ENCODE peak calls at places on chromosomes 7 and 10, in four cellular contexts. N, J, V and A are unnamed samples.

GRCh38 chr7:103073989-103074518 is 542 bp downstream of the FBXL13 start:
- DNase-seq in N (no peak), J (no peak), V (peak; percentile 35), A (no peak)

GRCh38 chr10:85535926-85536325 is 830.7 kb downstream of the GRID1 start:
- DNase-seq in N (no peak), J (no peak), V (no peak), A (no peak)

GRCh38 chr7:50782376-50783208 is at the start of gene GRB10:
- DNase-seq in N (no peak), J (peak; percentile 20), V (no peak), A (peak; percentile 39)

GRCh38 chr7:154532771-154533170 is 470.2 kb downstream of the PAXIP1 start:
- DNase-seq in N (no peak), J (no peak), V (no peak), A (no peak)

GRCh38 chr10:1854271-1854670 is 116.9 kb upstream of the ADARB2 start:
- DNase-seq in N (no peak), J (no peak), V (no peak), A (no peak)

GRCh38 chr7:106858618-106859532 is 6.2 kb upstream of the PIK3CG start:
- DNase-seq in N (no peak), J (no peak), V (peak; percentile 57), A (no peak)

GRCh38 chr7:77702451-77703219 is 6.4 kb downstream of the RSBN1L start:
- DNase-seq in N (no peak), J (no peak), V (no peak), A (no peak)

GRCh38 chr10:2839081-2839725 is 228.1 kb upstream of the PFKP start:
- DNase-seq in N (no peak), J (peak; percentile 6), V (peak; percentile 42), A (peak; percentile 2)

GRCh38 chr10:12097791-12098190 is 29.0 kb downstream of the DHTKD1 start:
- DNase-seq in N (no peak), J (peak; percentile 11), V (no peak), A (peak; percentile 56)

GRCh38 chr7:147556317-147556716 is 1034.2 kb upstream of the C7orf33 start:
- DNase-seq in N (no peak), J (no peak), V (no peak), A (no peak)

GRCh38 chr10:21758671-21759070 is 224.6 kb downstream of the MLLT10 start:
- DNase-seq in N (no peak), J (no peak), V (no peak), A (no peak)

GRCh38 chr10:86900955-86901354 is 56.5 kb downstream of the MMRN2 start:
- DNase-seq in N (no peak), J (peak; percentile 83), V (peak; percentile 62), A (peak; percentile 82)

GRCh38 chr10:46050956-46051355 is 4.9 kb upstream of the MSMB start:
- DNase-seq in N (no peak), J (no peak), V (no peak), A (no peak)

GRCh38 chr10:64396105-64396504 is 874.9 kb downstream of the REEP3 start:
- DNase-seq in N (peak; percentile 40), J (peak; percentile 55), V (no peak), A (peak; percentile 39)

GRCh38 chr7:101507791-101508252 is 121.3 kb downstream of the MYL10 start:
- DNase-seq in N (peak; percentile 13), J (peak; percentile 42), V (no peak), A (peak; percentile 37)

GRCh38 chr10:97025613-97026242 is 160.0 kb downstream of the SLIT1 start:
- DNase-seq in N (no peak), J (peak; percentile 40), V (peak; percentile 61), A (peak; percentile 75)

GRCh38 chr7:80145780-80146422 is 11.3 kb downstream of the GNAI1 start:
- DNase-seq in N (peak; percentile 72), J (peak; percentile 93), V (no peak), A (peak; percentile 97)

GRCh38 chr10:63711866-63712716 is 190.9 kb downstream of the REEP3 start:
- DNase-seq in N (peak; percentile 94), J (peak; percentile 97), V (peak; percentile 93), A (peak; percentile 89)

GRCh38 chr10:127587668-127588395 is 38.7 kb downstream of the NPS start:
- DNase-seq in N (no peak), J (no peak), V (no peak), A (no peak)

GRCh38 chr10:10208156-10208555 is 809.5 kb upstream of the CELF2 start:
- DNase-seq in N (no peak), J (no peak), V (no peak), A (no peak)

GRCh38 chr10:33102071-33102470 is 144.0 kb upstream of the ITGB1 start:
- DNase-seq in N (no peak), J (no peak), V (no peak), A (no peak)

GRCh38 chr10:33095867-33096479 is 137.9 kb upstream of the ITGB1 start:
- DNase-seq in N (no peak), J (no peak), V (no peak), A (no peak)

GRCh38 chr10:33100996-33101747 is 143.1 kb upstream of the ITGB1 start:
- DNase-seq in N (no peak), J (no peak), V (no peak), A (no peak)

GRCh38 chr10:33099748-33100147 is 141.7 kb upstream of the ITGB1 start:
- DNase-seq in N (no peak), J (peak; percentile 76), V (no peak), A (peak; percentile 53)

GRCh38 chr10:33098966-33099663 is 141.1 kb upstream of the ITGB1 start:
- DNase-seq in N (no peak), J (peak; percentile 13), V (no peak), A (no peak)
- H3K4me3 ChIP-seq in N (no peak overlapping the region), J (no peak overlapping the region), V (no peak overlapping the region), A (no peak overlapping the region)

DNA sequence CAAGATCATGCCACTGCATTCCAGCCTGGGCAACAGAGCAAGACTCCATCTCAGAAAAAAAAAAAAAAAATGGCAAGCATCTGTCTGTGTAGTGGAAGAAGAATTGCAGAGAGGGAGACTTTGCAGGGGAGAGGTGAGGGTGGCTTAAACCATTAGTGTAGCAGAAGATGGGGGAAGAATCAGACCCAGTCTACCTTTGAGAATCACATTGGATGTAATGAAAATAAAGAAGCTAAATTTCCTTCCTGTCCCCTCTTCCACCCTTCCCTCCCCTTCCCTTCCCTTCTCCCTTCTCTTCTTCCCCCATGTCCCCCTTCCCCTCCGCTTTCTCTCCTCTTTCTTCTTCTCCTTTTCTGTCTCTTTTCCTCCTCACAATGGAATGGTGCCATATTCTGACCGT is 180.8 kb upstream of the SVIL start:
- DNase-seq in N (no peak), J (no peak), V (no peak), A (no peak)
- TF ChIP-seq CTCF in N (no peak), J (no peak), V (no peak), A (no peak)

DNA sequence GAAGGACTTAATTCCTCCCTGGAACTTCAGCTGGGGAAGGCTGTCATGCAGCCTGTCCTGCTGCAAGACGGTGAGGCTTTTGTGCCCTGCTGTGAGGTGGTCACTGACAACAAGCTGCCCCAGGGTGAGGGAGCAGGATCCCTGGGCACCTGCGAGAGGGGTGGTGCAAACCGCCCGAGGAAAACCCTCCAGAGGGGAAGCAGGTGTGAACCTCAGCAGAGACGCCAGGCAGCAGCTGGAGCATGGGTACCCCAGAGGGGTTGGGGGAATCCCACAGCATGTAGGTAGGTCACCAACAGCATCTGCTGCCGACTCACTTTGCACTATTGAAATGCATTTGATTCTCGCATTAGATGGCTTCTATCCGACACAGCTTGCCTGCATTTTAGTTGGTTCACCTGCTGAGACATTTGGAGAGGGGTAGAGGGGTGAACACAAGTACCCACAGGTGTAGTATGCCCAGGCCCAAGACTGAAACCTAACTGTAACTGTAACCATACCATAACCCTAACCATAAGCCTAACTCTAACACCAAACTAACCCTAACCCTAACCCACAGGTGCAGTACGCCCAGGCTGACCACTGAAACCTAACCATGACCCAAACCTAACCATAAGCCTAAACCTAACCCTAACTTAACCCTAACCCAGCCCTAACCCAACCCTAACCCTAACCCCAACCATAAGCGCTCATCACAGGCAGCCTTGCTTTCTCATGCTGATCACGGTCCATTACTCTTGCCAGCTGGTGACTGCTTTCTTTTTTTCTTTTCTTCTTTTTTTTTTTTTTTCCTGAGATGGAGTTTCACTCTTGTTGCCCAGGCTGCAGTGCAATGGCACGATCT is 85.9 kb downstream of the ELFN1 start:
- DNase-seq in N (no peak), J (no peak), V (no peak), A (no peak)
- H3K4me3 ChIP-seq in N (no peak overlapping the region), J (no peak overlapping the region), V (no peak overlapping the region), A (no peak overlapping the region)

GRCh38 chr7:7242899-7243298 is 60.6 kb downstream of the C1GALT1 start:
- DNase-seq in N (no peak), J (no peak), V (no peak), A (no peak)
- TF ChIP-seq CTCF in N (no peak), J (no peak), V (no peak), A (no peak)

DNA sequence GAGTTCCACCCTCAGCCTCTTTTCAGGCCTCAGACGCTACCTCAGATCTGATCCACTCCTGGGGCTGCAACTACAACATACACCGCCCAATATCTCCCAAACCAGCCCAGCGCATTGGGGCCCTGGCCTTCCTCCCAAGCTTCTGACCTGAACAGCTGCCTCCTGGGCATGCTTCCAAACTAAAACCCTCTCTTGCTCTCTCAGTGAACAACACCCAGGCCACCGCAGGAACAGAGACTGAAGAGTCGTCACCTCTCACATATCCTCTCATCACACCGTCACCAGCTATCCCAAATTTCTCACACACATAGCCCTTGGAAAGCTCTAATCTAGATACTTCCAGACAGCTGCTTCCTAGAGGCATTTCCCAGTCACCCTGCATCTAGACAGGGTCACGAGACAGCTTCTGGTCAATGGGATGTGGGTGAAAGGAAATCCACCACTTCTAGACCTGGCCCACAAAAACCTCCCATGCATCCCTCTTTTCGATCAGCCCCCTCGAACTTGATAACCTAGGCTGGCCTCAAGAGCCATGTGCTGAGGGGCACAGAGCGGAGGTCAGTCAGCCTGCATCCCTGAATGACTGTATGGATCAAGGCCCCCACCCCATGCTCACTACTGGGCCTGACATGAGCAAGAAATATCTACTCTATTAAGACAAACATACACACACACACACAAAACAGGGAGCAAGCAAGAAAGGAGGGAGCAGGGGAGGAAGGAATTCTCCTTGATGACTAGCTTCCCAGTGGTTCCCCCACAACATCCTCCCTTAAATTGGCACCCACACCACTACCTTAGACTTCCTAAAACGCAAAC is 1.8 kb downstream of the PARP12 start:
- DNase-seq in N (no peak), J (peak; percentile 75), V (peak; percentile 46), A (peak; percentile 77)
- H3K4me3 ChIP-seq in N (peak overlapping the region; percentile 57), J (no peak overlapping the region), V (peak overlapping the region; percentile 94), A (peak overlapping the region; percentile 70)

DNA sequence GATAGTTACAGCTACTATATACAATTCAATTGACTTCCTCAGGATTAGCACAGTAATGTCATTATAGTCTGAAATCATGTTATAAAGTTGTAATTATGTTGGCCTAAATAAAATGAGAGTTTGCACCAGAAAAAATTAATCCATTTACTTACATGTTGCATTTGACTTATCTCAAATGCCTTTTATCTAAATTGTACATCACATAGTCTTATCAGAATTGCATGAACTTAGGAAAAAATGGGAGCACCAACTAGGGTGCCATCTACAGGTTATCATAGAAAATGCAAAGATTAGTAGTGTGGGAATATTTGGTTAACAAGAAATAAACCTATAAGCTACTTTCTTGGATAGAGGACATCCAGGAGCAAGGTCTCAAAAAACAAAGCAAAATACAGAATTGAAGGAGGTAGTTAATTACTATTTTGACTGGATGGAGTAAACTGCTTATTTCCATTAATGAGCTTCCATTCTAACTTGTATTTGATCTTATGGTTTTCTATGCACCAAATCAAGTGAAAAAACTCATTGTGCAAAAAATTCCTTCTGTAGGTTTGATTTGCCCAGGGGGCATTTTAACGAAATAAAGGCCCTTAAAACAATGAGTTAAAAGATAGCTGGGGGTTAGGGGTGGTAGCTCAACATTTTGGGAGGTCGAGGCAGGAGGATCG is 60.0 kb upstream of the ORC5 start:
- DNase-seq in N (no peak), J (peak; percentile 28), V (no peak), A (peak; percentile 57)
- TF ChIP-seq CTCF in N (peak; percentile 49), J (peak; percentile 56), V (no peak), A (peak; percentile 57)